ENCODE peak calls at places on chromosomes 6 and 20, in six cellular contexts. F is glutamatergic neuron, D is mucosa of descending colon, Z is retinal pigment epithelial cell, G is mesothelial cell of epicardium, O is cardiac muscle cell. I is an unnamed sample.

GRCh38 chr6:126553856-126554255 is 213.9 kb downstream of the CENPW start:
- DNase-seq in F (no peak), D (no peak), Z (no peak), G (no peak), O (no peak), I (no peak)

GRCh38 chr6:122408697-122409458 is 9.4 kb downstream of the HSF2 start:
- DNase-seq in F (no peak), D (no peak), Z (no peak), G (no peak), O (no peak), I (no peak)

GRCh38 chr6:34549804-34550202 is 6.3 kb downstream of the SPDEF start:
- DNase-seq in F (no peak), D (no peak), Z (no peak), G (no peak), O (no peak), I (no peak)

GRCh38 chr6:112145080-112145573 is 57.7 kb downstream of the FAM229B start:
- DNase-seq in F (no peak), D (no peak), Z (no peak), G (no peak), O (no peak), I (no peak)

GRCh38 chr6:121780325-121781313 is 345.2 kb downstream of the GJA1 start:
- DNase-seq in F (peak), D (no peak), Z (peak), G (no peak), O (peak), I (no peak)

GRCh38 chr6:80249897-80250296 is 143.4 kb downstream of the BCKDHB start:
- DNase-seq in F (no peak), D (no peak), Z (no peak), G (no peak), O (peak), I (no peak)

GRCh38 chr6:141752677-141753076 is 380.0 kb upstream of the GJE1 start:
- DNase-seq in F (no peak), D (no peak), Z (no peak), G (no peak), O (peak), I (no peak)

GRCh38 chr6:150599199-150600002 is at the start of gene PLEKHG1:
- DNase-seq in F (peak), D (peak), Z (no peak), G (peak), O (peak), I (peak)

GRCh38 chr6:165889636-165890403 is 226.8 kb upstream of the PDE10A start:
- DNase-seq in F (peak), D (no peak), Z (no peak), G (no peak), O (peak), I (no peak)

GRCh38 chr6:15752820-15753219 is 90.0 kb upstream of the DTNBP1 start:
- DNase-seq in F (no peak), D (no peak), Z (no peak), G (no peak), O (peak), I (no peak)

DNA sequence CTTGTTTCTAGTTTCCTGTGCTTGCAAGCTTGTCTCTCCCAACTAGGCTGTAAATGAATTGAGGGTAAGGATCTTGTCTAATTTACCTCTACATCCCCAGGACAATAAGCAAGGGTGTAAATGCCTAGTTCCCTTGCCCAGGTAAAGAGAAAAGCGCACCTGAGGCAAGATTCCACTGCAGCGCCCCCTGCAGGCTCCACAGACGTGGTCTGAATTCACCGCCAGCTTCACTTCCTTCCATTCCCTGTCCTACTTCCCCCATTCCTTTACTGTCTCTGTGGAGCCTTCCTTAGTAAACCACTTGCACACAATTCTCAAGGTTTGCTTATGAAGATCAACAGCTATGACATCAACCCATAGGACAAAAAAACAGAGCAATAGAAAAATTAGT is 42.3 kb downstream of the ANKEF1 start:
- DNase-seq in F (no peak), D (peak), Z (no peak), G (no peak), O (no peak), I (no peak)
- TF ChIP-seq CTCF in F (peak), D (no peak), Z (peak), G (peak), O (peak), I (peak)

DNA sequence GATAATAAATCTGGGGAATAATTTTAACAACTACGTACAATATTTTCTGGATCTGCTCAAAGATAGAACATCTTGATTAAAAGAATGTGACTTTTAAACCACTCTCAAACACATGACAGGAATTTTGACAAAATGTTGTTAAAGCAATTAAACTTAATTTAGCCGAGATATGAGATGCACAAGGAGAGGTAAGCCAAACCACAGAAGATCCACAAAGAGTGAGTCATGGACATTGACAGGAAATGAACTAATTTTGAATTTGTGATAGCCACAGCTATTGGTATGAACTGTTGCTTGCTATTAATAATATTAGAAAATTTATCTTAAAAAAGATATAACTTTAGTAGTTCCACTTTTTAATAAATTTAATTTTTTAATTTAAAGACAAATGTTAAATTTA is 27.8 kb upstream of the VGLL2 start:
- DNase-seq in F (no peak), D (no peak), Z (no peak), G (no peak), O (peak), I (no peak)
- TF ChIP-seq CTCF in F (no peak), D (no peak), Z (no peak), G (no peak), O (no peak), I (no peak)

GRCh38 chr6:22349528-22349927 is 52.7 kb upstream of the PRL start:
- DNase-seq in F (no peak), D (no peak), Z (no peak), G (no peak), O (no peak), I (no peak)

GRCh38 chr6:22349051-22349450 is 52.2 kb upstream of the PRL start:
- DNase-seq in F (no peak), D (no peak), Z (no peak), G (no peak), O (no peak), I (no peak)

GRCh38 chr6:22343864-22344263 is 47.0 kb upstream of the PRL start:
- DNase-seq in F (no peak), D (no peak), Z (no peak), G (no peak), O (no peak), I (no peak)
- TF ChIP-seq CTCF in F (no peak), D (no peak), Z (peak), G (no peak), O (no peak), I (peak)

GRCh38 chr6:93017213-93017612 is 402.1 kb downstream of the EPHA7 start:
- DNase-seq in F (peak), D (no peak), Z (no peak), G (no peak), O (peak), I (no peak)
- TF ChIP-seq CTCF in F (no peak), D (no peak), Z (peak), G (no peak), O (peak), I (no peak)

GRCh38 chr20:62625516-62625915 is 16.8 kb upstream of the SLCO4A1 start:
- DNase-seq in F (no peak), D (no peak), Z (no peak), G (no peak), O (no peak), I (no peak)

GRCh38 chr20:62622877-62623487 is 19.3 kb upstream of the SLCO4A1 start:
- DNase-seq in F (no peak), D (no peak), Z (no peak), G (no peak), O (no peak), I (no peak)

GRCh38 chr20:62624719-62625455 is 17.4 kb upstream of the SLCO4A1 start:
- DNase-seq in F (no peak), D (no peak), Z (no peak), G (no peak), O (no peak), I (no peak)

GRCh38 chr20:62623488-62624324 is 18.6 kb upstream of the SLCO4A1 start:
- DNase-seq in F (peak), D (peak), Z (peak), G (peak), O (peak), I (no peak)

DNA sequence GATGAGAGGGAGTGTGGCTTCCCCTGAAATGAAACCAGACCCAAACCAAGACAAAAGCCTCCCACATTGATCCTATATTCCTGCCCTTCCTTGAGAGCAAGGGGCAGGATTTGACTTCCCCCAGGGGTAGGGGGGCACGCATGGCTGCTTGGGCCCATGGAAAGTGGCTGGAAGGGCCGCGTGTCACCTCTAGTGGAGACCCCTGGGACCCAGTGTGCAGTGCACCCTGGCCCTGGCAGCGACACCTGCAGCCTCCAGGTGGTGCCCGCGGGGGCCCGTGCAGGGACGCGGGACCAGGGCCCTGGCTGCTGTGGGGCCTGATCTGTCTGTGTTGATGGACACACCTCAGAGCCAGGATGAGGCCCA is 18.0 kb upstream of the SLCO4A1 start:
- DNase-seq in F (no peak), D (peak), Z (no peak), G (no peak), O (no peak), I (no peak)
- TF ChIP-seq CTCF in F (no peak), D (peak), Z (no peak), G (no peak), O (no peak), I (no peak)

GRCh38 chr6:107079429-107079828 is 35.9 kb downstream of the BEND3 start:
- DNase-seq in F (no peak), D (no peak), Z (no peak), G (no peak), O (no peak), I (no peak)
- TF ChIP-seq CTCF in F (no peak), D (no peak), Z (peak), G (no peak), O (no peak), I (no peak)

GRCh38 chr6:158269657-158270056 is 42.6 kb upstream of the TULP4 start:
- DNase-seq in F (no peak), D (no peak), Z (no peak), G (no peak), O (no peak), I (no peak)

GRCh38 chr6:158270389-158271127 is 41.7 kb upstream of the TULP4 start:
- DNase-seq in F (no peak), D (no peak), Z (no peak), G (no peak), O (no peak), I (no peak)

GRCh38 chr6:158272324-158272723 is 39.9 kb upstream of the TULP4 start:
- DNase-seq in F (no peak), D (no peak), Z (no peak), G (no peak), O (no peak), I (no peak)

GRCh38 chr6:158266131-158266530 is 46.1 kb upstream of the TULP4 start:
- DNase-seq in F (no peak), D (no peak), Z (no peak), G (no peak), O (no peak), I (no peak)

DNA sequence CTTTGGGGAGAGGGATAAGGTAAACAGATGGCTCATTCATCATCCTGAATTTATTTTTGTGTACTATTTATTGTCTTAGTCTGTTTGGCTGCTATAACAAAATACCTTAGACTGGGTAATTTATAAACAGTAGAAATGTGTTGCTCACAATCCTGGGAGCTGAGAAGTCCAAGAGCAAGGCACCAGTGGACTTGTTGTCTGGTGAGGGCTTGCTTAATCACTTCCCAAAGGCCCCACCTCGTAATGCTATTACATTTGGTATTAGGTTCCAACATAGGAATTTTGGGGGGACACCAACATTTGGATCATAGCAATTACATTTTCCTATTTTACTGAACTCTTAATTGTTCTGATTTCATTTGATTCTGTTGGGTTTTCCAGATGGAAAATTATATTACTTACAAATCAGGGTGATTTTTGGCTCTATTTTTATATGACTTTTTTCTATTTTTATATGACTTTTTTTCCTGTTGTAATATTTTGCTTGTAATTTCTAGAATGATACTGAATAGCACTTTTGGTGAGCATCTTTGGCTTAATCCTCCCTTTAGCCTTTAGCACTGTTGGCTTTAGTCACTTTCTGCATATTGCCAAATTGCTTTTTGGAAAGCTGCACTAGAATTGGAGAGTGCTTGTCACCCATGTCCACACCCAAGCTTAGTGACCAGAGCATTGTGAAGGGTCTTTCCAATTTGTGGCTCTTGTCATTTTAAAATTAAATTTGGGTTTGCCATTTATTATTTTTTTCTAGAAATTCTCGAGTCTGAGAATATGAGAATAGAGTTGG is 43.7 kb upstream of the TULP4 start:
- DNase-seq in F (no peak), D (no peak), Z (no peak), G (no peak), O (no peak), I (no peak)
- TF ChIP-seq CTCF in F (no peak), D (no peak), Z (no peak), G (no peak), O (no peak), I (no peak)